ENCODE peak calls at places on chromosomes 11 and 22, in ten cellular contexts. G is GM12865; L is stomach; X is activated CD8-positive, alpha-beta T cell treated with anti-CD3 and anti-CD28 coated beads for 36 hours; S is cardiac muscle cell; N is dorsolateral prefrontal cortex; B is fibroblast of mammary gland; H is choroid plexus epithelial cell; T is H9; V is foreskin fibroblast. Z is an unnamed sample.

GRCh38 chr11:76801205-76801604 is 18.0 kb downstream of the TSKU start:
- DNase-seq in G (no peak), L (no peak), X (no peak), S (no peak), N (no peak), B (no peak), H (no peak), T (no peak), V (no peak), Z (no peak)

GRCh38 chr22:29243874-29244446 is 23.8 kb downstream of the RHBDD3 start:
- DNase-seq in G (no peak), L (no peak), X (no peak), S (no peak), N (no peak), B (no peak), H (no peak), T (no peak), V (no peak), Z (no peak)

GRCh38 chr11:67022341-67022933 is 497 bp upstream of the SYT12 start:
- DNase-seq in G (no peak), L (peak), X (no peak), S (no peak), N (peak), B (peak), H (peak), T (no peak), V (peak), Z (no peak)

GRCh38 chr11:2380807-2381350 is 3.8 kb downstream of the CD81 start:
- DNase-seq in G (peak), L (peak), X (no peak), S (no peak), N (peak), B (peak), H (peak), T (no peak), V (no peak), Z (peak)

GRCh38 chr22:39240841-39241631 is 3.7 kb downstream of the PDGFB start:
- DNase-seq in G (no peak), L (peak), X (peak), S (no peak), N (no peak), B (no peak), H (peak), T (no peak), V (no peak), Z (peak)

GRCh38 chr22:17087176-17088131 is 2.7 kb downstream of the IL17RA start:
- DNase-seq in G (peak), L (no peak), X (peak), S (no peak), N (no peak), B (peak), H (peak), T (no peak), V (no peak), Z (no peak)

GRCh38 chr22:42399315-42400271 is 32.6 kb downstream of the NFAM1 start:
- DNase-seq in G (no peak), L (peak), X (peak), S (peak), N (no peak), B (no peak), H (peak), T (peak), V (no peak), Z (no peak)

GRCh38 chr11:75429902-75430691 is 2.9 kb downstream of the KLHL35 start:
- DNase-seq in G (peak), L (peak), X (peak), S (peak), N (peak), B (peak), H (peak), T (peak), V (peak), Z (no peak)

GRCh38 chr11:9747229-9747628 is 83.4 kb downstream of the SWAP70 start:
- DNase-seq in G (no peak), L (no peak), X (no peak), S (no peak), N (no peak), B (no peak), H (no peak), T (no peak), V (no peak), Z (no peak)

GRCh38 chr11:6703247-6704063 is 20.3 kb upstream of the MRPL17 start:
- DNase-seq in G (peak), L (peak), X (peak), S (peak), N (no peak), B (peak), H (peak), T (peak), V (peak), Z (peak)

DNA sequence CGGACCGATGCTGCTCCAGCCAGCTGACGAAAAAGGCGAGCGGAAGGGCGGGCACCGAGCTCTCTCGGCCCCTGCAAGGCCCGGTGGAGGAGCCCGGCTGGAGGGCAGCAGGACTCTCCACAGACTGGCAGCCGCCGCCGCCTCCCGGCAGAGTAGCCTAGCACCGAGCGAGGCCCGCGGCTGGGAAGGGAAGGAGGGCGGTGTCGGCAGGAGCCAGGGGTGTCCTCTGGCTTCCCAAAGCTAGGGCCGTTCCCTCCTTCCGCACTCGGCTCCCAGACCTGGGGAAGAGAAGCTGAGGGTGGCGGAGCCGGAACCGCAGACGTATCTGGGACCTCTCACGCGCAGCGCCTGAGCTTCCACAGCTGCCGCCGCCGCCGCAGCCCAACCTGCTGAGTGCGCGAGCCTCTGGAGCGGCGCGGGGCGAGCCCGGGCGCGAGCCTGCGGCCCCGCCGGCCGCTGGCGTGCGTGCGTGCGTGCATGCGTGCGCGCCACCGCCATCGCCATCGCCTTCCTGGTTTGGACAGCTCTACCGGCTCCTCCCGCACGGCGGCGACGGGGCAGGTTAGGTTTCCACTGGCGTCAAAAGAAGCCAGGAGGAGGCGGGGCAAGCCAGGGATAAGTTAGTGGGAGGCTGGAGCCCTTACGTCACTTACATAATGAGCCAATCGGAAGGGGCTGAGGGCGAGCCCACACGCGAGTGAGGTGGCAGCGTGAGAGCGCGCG is at the start of gene RAB6A:
- DNase-seq in G (peak), L (peak), X (peak), S (peak), N (peak), B (peak), H (peak), T (peak), V (peak), Z (peak)
- TF ChIP-seq CTCF in G (peak), L (peak), X (no peak), S (peak), N (peak), B (no peak), H (peak), T (peak), V (no peak), Z (no peak)

GRCh38 chr11:30445056-30445455 is 122.2 kb downstream of the ARL14EP start:
- DNase-seq in G (no peak), L (no peak), X (no peak), S (peak), N (no peak), B (no peak), H (no peak), T (no peak), V (no peak), Z (no peak)
- TF ChIP-seq CTCF in G (no peak), L (no peak), X (no peak), S (no peak), N (no peak), B (no peak), H (no peak), T (peak), V (no peak), Z (no peak)

GRCh38 chr11:102283088-102283487 is 34.2 kb upstream of the BIRC3 start:
- DNase-seq in G (no peak), L (no peak), X (no peak), S (no peak), N (no peak), B (no peak), H (no peak), T (no peak), V (no peak), Z (no peak)

GRCh38 chr11:102284008-102284407 is 33.3 kb upstream of the BIRC3 start:
- DNase-seq in G (no peak), L (no peak), X (no peak), S (no peak), N (no peak), B (no peak), H (no peak), T (no peak), V (no peak), Z (no peak)

GRCh38 chr11:102280237-102280833 is 36.9 kb upstream of the BIRC3 start:
- DNase-seq in G (no peak), L (no peak), X (no peak), S (no peak), N (no peak), B (no peak), H (no peak), T (no peak), V (no peak), Z (no peak)

GRCh38 chr11:102276302-102277182 is 40.7 kb upstream of the BIRC3 start:
- DNase-seq in G (no peak), L (no peak), X (no peak), S (peak), N (no peak), B (peak), H (peak), T (no peak), V (no peak), Z (no peak)

DNA sequence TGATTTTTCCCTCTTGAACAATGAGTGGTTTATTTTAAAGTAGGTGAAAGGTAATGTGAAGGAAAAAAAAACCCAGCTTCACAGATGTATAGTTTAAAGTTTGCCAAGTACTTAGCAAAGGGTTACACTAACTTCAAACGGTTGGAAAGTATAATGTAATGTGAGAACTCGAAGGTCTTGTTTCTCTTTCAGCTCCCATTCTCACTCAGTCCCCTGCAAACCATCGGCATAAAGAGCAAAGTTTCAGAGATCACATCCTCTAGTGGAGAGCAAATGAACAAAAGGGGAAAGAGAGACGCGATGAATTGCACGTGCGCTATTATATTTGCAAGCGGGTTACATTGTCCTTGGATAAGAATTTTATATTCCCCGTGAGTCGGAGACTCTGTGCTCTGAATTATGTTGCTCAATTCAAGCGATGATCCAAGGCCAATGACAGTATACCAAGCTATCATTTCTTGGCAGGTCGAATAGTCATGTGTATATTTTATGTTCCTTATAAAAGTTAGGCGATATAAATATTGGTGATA is 37.6 kb upstream of the BIRC3 start:
- DNase-seq in G (peak), L (no peak), X (peak), S (peak), N (no peak), B (peak), H (peak), T (no peak), V (peak), Z (no peak)
- TF ChIP-seq CTCF in G (no peak), L (no peak), X (peak), S (peak), N (no peak), B (peak), H (peak), T (no peak), V (peak), Z (no peak)

GRCh38 chr11:125637840-125638239 is 12.9 kb downstream of the CHEK1 start:
- DNase-seq in G (no peak), L (no peak), X (no peak), S (no peak), N (no peak), B (no peak), H (no peak), T (no peak), V (no peak), Z (no peak)
- TF ChIP-seq CTCF in G (no peak), L (no peak), X (no peak), S (no peak), N (no peak), B (no peak), H (no peak), T (peak), V (no peak), Z (no peak)

DNA sequence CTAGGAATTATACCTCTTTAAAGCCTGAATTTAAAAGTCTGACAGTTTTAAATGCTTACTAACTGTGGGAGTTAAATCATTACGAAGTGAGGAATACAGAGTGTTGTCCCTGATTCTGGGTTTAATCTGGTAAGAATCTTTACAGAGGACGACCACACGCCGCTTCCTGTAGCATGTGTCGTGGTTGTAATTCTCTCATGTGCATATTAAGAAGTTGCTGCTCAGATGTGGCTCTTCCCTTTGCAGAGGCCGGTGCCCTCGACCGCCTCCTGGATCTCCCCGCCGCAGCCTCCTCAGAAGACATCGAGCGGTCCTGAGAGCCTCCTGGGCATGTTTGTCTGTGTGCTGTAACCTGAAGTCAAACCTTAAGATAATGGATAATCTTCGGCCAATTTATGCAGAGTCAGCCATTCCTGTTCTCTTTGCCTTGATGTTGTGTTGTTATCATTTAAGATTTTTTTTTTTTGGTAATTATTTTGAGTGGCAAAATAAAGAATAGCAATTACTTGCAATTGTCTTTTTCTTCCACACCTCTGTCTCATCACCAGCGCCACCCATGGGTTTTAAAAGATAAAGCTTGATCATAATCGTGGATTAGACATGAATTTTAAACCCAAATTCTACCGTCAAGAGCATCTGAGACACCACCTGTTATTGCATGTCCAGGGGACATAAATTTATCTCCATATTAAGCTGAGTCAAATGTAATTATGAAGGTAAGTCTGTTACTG is 6.5 kb downstream of the GAL start:
- DNase-seq in G (no peak), L (no peak), X (peak), S (no peak), N (no peak), B (no peak), H (peak), T (peak), V (no peak), Z (no peak)
- TF ChIP-seq CTCF in G (no peak), L (no peak), X (peak), S (no peak), N (no peak), B (peak), H (peak), T (peak), V (no peak), Z (no peak)

GRCh38 chr11:111528557-111528956 is 12.0 kb upstream of the LAYN start:
- DNase-seq in G (peak), L (no peak), X (peak), S (no peak), N (no peak), B (no peak), H (no peak), T (no peak), V (no peak), Z (no peak)
- TF ChIP-seq CTCF in G (no peak), L (no peak), X (no peak), S (no peak), N (no peak), B (peak), H (peak), T (peak), V (peak), Z (no peak)

GRCh38 chr11:64084146-64084961 is 48.6 kb downstream of the FLRT1 start:
- DNase-seq in G (no peak), L (no peak), X (no peak), S (no peak), N (no peak), B (no peak), H (no peak), T (no peak), V (no peak), Z (no peak)

GRCh38 chr11:64083681-64084080 is 48.0 kb downstream of the FLRT1 start:
- DNase-seq in G (no peak), L (no peak), X (no peak), S (no peak), N (no peak), B (no peak), H (peak), T (no peak), V (no peak), Z (no peak)

GRCh38 chr11:64078905-64079304 is 43.2 kb downstream of the FLRT1 start:
- DNase-seq in G (no peak), L (no peak), X (no peak), S (no peak), N (no peak), B (no peak), H (no peak), T (no peak), V (no peak), Z (no peak)

GRCh38 chr11:64080390-64080789 is 44.7 kb downstream of the FLRT1 start:
- DNase-seq in G (no peak), L (no peak), X (no peak), S (no peak), N (no peak), B (no peak), H (no peak), T (no peak), V (no peak), Z (no peak)

DNA sequence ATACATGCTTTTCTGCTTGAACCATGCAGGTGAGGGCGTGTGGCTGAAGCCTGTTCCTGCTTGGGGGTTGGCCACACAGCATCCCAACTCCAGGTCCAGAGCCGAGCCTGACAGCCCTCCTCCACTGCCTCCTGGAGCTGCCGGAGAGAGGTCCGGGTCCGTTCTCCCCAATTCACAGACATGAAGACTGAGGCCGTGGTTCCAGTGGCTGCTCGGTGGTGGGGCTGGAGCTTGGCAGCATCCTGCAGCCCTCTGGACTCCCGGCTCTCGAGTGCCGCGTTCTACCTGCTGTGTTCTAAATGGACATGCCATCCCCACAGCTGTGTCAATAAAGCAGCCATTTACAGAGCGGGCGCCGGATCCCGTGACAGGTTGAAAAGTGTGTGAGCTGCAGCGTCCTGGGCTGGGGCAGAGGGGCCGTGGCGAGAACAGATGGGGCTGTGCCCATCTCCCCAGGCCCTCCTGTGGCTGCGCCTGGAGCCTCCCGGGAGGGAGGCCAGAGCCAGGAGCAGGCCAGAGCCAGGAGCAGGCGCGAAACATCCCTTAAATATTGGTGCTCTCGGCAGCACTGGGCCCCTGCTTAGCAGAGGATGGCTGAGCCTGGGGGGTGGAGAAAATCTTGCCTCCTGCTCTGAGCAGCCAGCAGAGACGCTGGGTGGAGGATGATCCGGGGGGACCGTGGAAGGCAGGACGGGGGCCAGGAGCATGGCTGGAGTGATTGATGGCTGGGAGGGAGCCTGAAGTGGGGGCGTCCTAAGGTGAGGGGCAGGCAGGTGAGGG is 46.1 kb downstream of the FLRT1 start:
- DNase-seq in G (no peak), L (peak), X (no peak), S (no peak), N (no peak), B (no peak), H (no peak), T (no peak), V (no peak), Z (no peak)
- TF ChIP-seq CTCF in G (no peak), L (no peak), X (no peak), S (no peak), N (no peak), B (no peak), H (no peak), T (no peak), V (no peak), Z (no peak)

Z was measured in CD14-positive monocyte.